ENCODE peak calls at places on chromosome 17, in seven cellular contexts. L, C, P, Z, J, B and O are unnamed samples.

GRCh38 chr17:39141915-39142664 is 9.3 kb downstream of the PLXDC1 start:
- DNase-seq in C (no peak), B (no peak), L (no peak), J (no peak), P (no peak), Z (no peak), O (no peak)

GRCh38 chr17:964881-965280 is 14.7 kb downstream of the NXN start:
- DNase-seq in P (no peak), J (no peak), L (no peak), Z (no peak), B (no peak), C (no peak), O (no peak)

GRCh38 chr17:81037026-81037782 is 2.3 kb downstream of the BAIAP2 start:
- DNase-seq in C (no peak), B (peak; percentile 73), Z (no peak), L (peak; percentile 84), P (peak; percentile 76), J (no peak), O (no peak)

GRCh38 chr17:32628645-32629044 is 141.9 kb downstream of the CDK5R1 start:
- DNase-seq in B (no peak), J (no peak), C (no peak), Z (no peak), P (no peak), L (no peak), O (no peak)

GRCh38 chr17:82389379-82389778 is 17.8 kb downstream of the UTS2R start:
- DNase-seq in C (no peak), L (no peak), Z (no peak), P (no peak), B (no peak), J (no peak), O (no peak)

GRCh38 chr17:28846231-28846630 is 3.6 kb upstream of the FAM222B start:
- DNase-seq in L (no peak), P (no peak), C (no peak), Z (no peak), J (no peak), B (no peak), O (no peak)

GRCh38 chr17:41553176-41553575 is 18.7 kb downstream of the KRT9 start:
- DNase-seq in J (no peak), Z (peak; percentile 26), B (no peak), P (no peak), C (no peak), L (no peak), O (no peak)

GRCh38 chr17:65594585-65594940 is 33.1 kb upstream of the AXIN2 start:
- DNase-seq in J (no peak), Z (peak; percentile 34), C (no peak), P (no peak), B (no peak), L (no peak), O (no peak)

GRCh38 chr17:21452377-21453143 is 76.4 kb downstream of the KCNJ12 start:
- DNase-seq in Z (peak; percentile 65), P (peak; percentile 43), L (peak; percentile 65), B (peak; percentile 47), J (peak; percentile 17), C (peak; percentile 49), O (no peak)

GRCh38 chr17:3527896-3528603 is 29.6 kb downstream of the TRPV3 start:
- DNase-seq in C (no peak), B (no peak), L (no peak), P (no peak), Z (no peak), J (no peak), O (no peak)

GRCh38 chr17:82238562-82239201 is 9.8 kb downstream of the SLC16A3 start:
- DNase-seq in Z (peak; percentile 66), C (peak; percentile 82), J (peak; percentile 91), B (peak; percentile 62), L (peak; percentile 68), P (peak; percentile 78), O (peak; percentile 93)

GRCh38 chr17:80270836-80271235 is 10.2 kb downstream of the RNF213 start:
- DNase-seq in B (peak; percentile 52), P (no peak), L (peak; percentile 29), Z (no peak), J (no peak), C (no peak), O (no peak)

GRCh38 chr17:36851230-36851629 is 86.0 kb upstream of the LHX1 start:
- DNase-seq in C (no peak), Z (peak; percentile 45), L (no peak), J (no peak), B (no peak), P (no peak), O (no peak)

GRCh38 chr17:40580140-40580539 is 14.9 kb upstream of the CCR7 start:
- DNase-seq in P (no peak), L (no peak), B (no peak), Z (no peak), J (no peak), C (no peak), O (no peak)

GRCh38 chr17:9427460-9428315 is 147.9 kb downstream of the STX8 start:
- DNase-seq in J (no peak), Z (peak; percentile 41), P (peak; percentile 20), C (no peak), L (peak; percentile 7), B (no peak), O (no peak)

GRCh38 chr17:29069526-29070041 is 26.6 kb downstream of the PIPOX start:
- DNase-seq in P (no peak), J (no peak), Z (peak; percentile 9), B (no peak), L (no peak), C (no peak), O (no peak)

GRCh38 chr17:4586043-4586442 is 1.7 kb downstream of the SMTNL2 start:
- DNase-seq in P (no peak), L (no peak), B (no peak), Z (no peak), C (no peak), J (no peak), O (no peak)

GRCh38 chr17:71472809-71473789 is 647.7 kb upstream of the SOX9 start:
- DNase-seq in J (no peak), Z (peak; percentile 70), P (no peak), C (no peak), B (peak; percentile 20), L (peak; percentile 33), O (no peak)

GRCh38 chr17:2433696-2434095 is 32.8 kb upstream of the MNT start:
- DNase-seq in C (no peak), Z (peak; percentile 50), B (no peak), P (no peak), L (no peak), J (no peak), O (no peak)

GRCh38 chr17:65664696-65665095 is 103.2 kb upstream of the AXIN2 start:
- DNase-seq in B (no peak), Z (no peak), J (no peak), C (no peak), P (no peak), L (no peak), O (no peak)

GRCh38 chr17:65785109-65785508 is 223.7 kb upstream of the AXIN2 start:
- DNase-seq in B (no peak), J (no peak), Z (peak; percentile 97), P (no peak), C (no peak), L (no peak), O (no peak)

GRCh38 chr17:54814371-54814770 is 86.3 kb upstream of the TOM1L1 start:
- DNase-seq in Z (no peak), P (no peak), J (no peak), B (no peak), L (no peak), C (no peak), O (no peak)

GRCh38 chr17:66691644-66692500 is 143.0 kb upstream of the CACNG5 start:
- DNase-seq in P (no peak), J (no peak), Z (peak; percentile 64), L (no peak), C (no peak), B (peak; percentile 37), O (no peak)

GRCh38 chr17:82560802-82561428 is 41.4 kb downstream of the FOXK2 start:
- DNase-seq in C (no peak), P (no peak), L (no peak), B (no peak), J (no peak), Z (no peak), O (no peak)

GRCh38 chr17:75571197-75571884 is 16.3 kb upstream of the MYO15B start:
- DNase-seq in J (peak; percentile 71), Z (peak; percentile 9), B (peak; percentile 45), L (no peak), C (no peak), P (peak; percentile 57), O (no peak)

GRCh38 chr17:37813753-37814152 is 68.9 kb upstream of the HNF1B start:
- DNase-seq in B (no peak), Z (peak; percentile 100), L (no peak), J (no peak), C (no peak), P (no peak), O (no peak)

GRCh38 chr17:82970067-82970466 is 109.3 kb upstream of the METRNL start:
- DNase-seq in Z (no peak), P (no peak), J (no peak), L (no peak), C (no peak), B (no peak), O (peak; percentile 29)

DNA sequence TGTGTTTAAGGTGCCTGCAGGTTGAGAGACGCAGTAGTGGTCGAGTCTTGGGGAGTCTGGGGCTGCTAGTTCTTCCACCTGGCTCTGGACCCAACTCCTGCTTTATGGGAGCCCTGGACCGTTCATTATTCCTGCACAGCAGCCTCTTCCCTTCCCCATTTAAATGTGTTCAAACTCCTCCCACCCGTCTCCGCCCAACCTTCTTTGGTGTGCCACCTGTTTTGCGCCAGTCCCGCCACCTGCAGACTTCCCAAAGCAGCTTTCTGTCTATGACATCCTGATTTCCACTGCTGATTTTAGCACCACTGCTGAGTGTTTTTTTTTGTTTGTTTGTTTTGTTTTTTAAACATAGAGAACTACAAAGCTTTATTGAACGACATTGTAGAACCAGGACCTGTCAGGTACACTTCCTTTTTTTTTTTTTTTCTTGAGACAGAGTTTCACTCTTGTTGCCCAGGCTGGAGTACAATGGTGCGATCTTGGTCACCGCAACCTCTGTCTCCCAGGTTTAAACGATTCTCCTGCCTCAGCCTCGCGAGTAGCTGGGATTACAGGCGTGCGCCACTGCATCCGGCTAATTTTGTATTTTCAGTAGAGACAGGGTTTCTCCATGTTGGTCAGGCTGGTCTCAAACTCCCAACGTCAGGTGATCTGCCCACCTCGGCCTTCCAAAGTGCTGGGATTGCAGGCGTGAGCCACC is 12.8 kb downstream of the ADORA2B start:
- DNase-seq in B (no peak), P (no peak), Z (no peak), J (no peak), C (no peak), L (peak; percentile 79), O (no peak)
- TF ChIP-seq POLR2A in B (no peak), P (no peak), Z (no peak), J (no peak), C (no peak), L (no peak), O (no peak)

GRCh38 chr17:59683283-59683682 is 23.9 kb downstream of the PTRH2 start:
- DNase-seq in Z (no peak), P (no peak), L (no peak), B (no peak), J (no peak), C (no peak), O (no peak)
- H3K36me3 ChIP-seq in Z (peaks cover 63% of the 10 kb centered on the region), P (peaks cover 100% of the 10 kb centered on the region), L (peaks cover 16% of the 10 kb centered on the region), B (no peaks in the 10 kb centered on the region), J (peaks cover 92% of the 10 kb centered on the region), C (no peaks in the 10 kb centered on the region), O (peaks cover 99% of the 10 kb centered on the region)

GRCh38 chr17:63827002-63827800 is at the start of the genes FTSJ3 and PSMC5:
- DNase-seq in C (peak; percentile 94), L (peak; percentile 97), P (peak; percentile 96), B (peak; percentile 96), J (peak; percentile 95), Z (peak; percentile 93), O (peak; percentile 97)
- TF ChIP-seq POLR2A in C (peak; percentile 54), L (peak; percentile 82), P (peak; percentile 85), B (peak; percentile 77), J (peak; percentile 84), Z (peak; percentile 88), O (peak; percentile 65)

GRCh38 chr17:16141685-16142084 is 73.6 kb downstream of the NCOR1 start:
- DNase-seq in B (no peak), C (no peak), Z (no peak), J (no peak), L (peak; percentile 15), P (no peak), O (no peak)
- H3K36me3 ChIP-seq in B (no peaks in the 10 kb centered on the region), C (no peaks in the 10 kb centered on the region), Z (peaks cover 26% of the 10 kb centered on the region), J (peaks cover 51% of the 10 kb centered on the region), L (no peaks in the 10 kb centered on the region), P (peaks cover 95% of the 10 kb centered on the region), O (peaks cover 64% of the 10 kb centered on the region)